ENCODE peak calls at places on chromosome 10, in seven cellular contexts. Z is sigmoid colon, R is ovary, T is A549, E is GM12878, Q is transverse colon, K is upper lobe of left lung. O is an unnamed sample.

GRCh38 chr10:77843264-77843663 is 83.3 kb downstream of the DLG5 start:
- DNase-seq in Z (no peak), R (no peak), T (no peak), E (no peak), Q (no peak), K (no peak), O (no peak)

GRCh38 chr10:100518761-100519241 is 860 bp downstream of the SEC31B start:
- DNase-seq in Z (no peak), R (peak), T (peak), E (no peak), Q (peak), K (no peak), O (peak)

GRCh38 chr10:47346572-47347302 is 1.4 kb upstream of the RBP3 start:
- DNase-seq in Z (no peak), R (no peak), T (no peak), E (no peak), Q (no peak), K (no peak), O (no peak)

GRCh38 chr10:97407211-97407951 is 6.2 kb upstream of the RRP12 start:
- DNase-seq in Z (peak), R (peak), T (peak), E (no peak), Q (peak), K (no peak), O (no peak)

GRCh38 chr10:16592327-16592854 is 70.7 kb upstream of the C1QL3 start:
- DNase-seq in Z (no peak), R (no peak), T (no peak), E (no peak), Q (no peak), K (no peak), O (no peak)

GRCh38 chr10:86269332-86269731 is 97.3 kb downstream of the GRID1 start:
- DNase-seq in Z (peak), R (no peak), T (no peak), E (no peak), Q (no peak), K (no peak), O (no peak)

GRCh38 chr10:124632064-124632531 is 112.1 kb downstream of the FAM53B start:
- DNase-seq in Z (no peak), R (peak), T (no peak), E (no peak), Q (no peak), K (peak), O (peak)

GRCh38 chr10:110918633-110919348 is at the start of gene BBIP1:
- DNase-seq in Z (no peak), R (no peak), T (peak), E (peak), Q (no peak), K (peak), O (no peak)

GRCh38 chr10:68516766-68517165 is 10.6 kb downstream of the SLC25A16 start:
- DNase-seq in Z (no peak), R (no peak), T (no peak), E (no peak), Q (no peak), K (no peak), O (no peak)

GRCh38 chr10:118870467-118871243 is 115.9 kb upstream of the CACUL1 start:
- DNase-seq in Z (no peak), R (peak), T (peak), E (no peak), Q (no peak), K (no peak), O (no peak)

GRCh38 chr10:62640386-62640785 is 164.1 kb upstream of the ADO start:
- DNase-seq in Z (no peak), R (no peak), T (no peak), E (no peak), Q (no peak), K (no peak), O (no peak)

GRCh38 chr10:103835121-103836045 is 20.0 kb downstream of the SH3PXD2A start:
- DNase-seq in Z (peak), R (peak), T (no peak), E (no peak), Q (peak), K (no peak), O (peak)

GRCh38 chr10:77186936-77187335 is 450.7 kb downstream of the KCNMA1 start:
- DNase-seq in Z (no peak), R (no peak), T (no peak), E (no peak), Q (no peak), K (no peak), O (no peak)

GRCh38 chr10:83229991-83230390 is 909.3 kb upstream of the GHITM start:
- DNase-seq in Z (no peak), R (no peak), T (no peak), E (no peak), Q (no peak), K (no peak), O (no peak)

DNA sequence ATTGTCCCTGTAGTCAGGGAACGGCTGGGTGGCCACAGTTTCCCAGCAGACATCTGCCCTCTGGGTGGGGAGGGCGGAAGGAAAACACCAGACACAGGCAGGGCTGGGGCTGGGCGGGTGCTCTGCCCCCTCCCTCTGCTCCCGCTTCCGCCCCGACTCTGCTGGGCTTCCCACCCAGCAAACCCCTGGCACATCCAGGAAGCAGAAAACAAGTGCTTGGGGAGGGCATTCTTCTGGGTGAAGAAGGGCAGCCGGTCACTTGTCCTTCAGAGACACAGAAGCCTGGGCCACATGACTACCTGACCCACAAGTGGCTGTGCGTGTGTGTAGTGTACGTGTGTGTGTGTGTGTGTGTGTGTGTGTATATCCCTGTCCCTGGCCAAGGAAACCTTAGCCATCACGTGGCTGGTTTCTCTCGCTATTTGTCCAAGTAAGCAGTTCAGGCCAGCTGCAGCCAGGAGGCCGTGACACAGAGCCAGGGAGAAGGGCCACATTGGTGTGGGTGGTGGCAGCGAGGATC is 77.9 kb downstream of the ZMIZ1 start:
- DNase-seq in Z (peak), R (peak), T (no peak), E (no peak), Q (peak), K (no peak), O (peak)
- TF ChIP-seq EP300 in Z (no peak), R (no peak), T (no peak), E (no peak), Q (no peak), K (peak), O (peak)

DNA sequence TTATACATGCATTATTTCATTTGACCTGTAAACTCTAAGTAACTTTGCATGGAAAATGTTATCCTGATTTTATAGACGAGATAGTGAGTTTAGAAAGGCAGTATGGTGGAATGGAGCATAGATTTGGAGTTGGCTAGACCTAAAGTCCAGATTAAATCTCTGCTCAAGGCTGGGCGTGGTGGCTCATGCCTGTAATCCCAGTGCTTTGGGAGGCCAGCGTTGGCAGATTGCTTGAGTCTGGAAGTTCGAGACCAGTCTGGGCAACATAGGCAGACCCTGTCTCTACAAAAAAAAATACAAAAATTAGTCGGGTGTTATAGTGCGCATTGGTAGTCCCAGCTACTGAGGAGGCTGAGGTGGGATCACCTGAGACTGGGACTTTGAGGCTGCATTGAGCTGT is 9.4 kb downstream of the PTEN start:
- DNase-seq in Z (no peak), R (no peak), T (no peak), E (no peak), Q (no peak), K (no peak), O (no peak)
- H3K4me3 ChIP-seq in Z (no peak), R (no peak), T (no peak), E (peak), Q (no peak), K (no peak), O (no peak)

GRCh38 chr10:31133628-31134302 is 102.1 kb upstream of the ZNF438 start:
- DNase-seq in Z (peak), R (peak), T (no peak), E (peak), Q (peak), K (peak), O (peak)
- TF ChIP-seq POLR2A in Z (peak), R (peak), T (no peak), E (peak), Q (no peak), K (peak), O (peak)

GRCh38 chr10:131898713-131899112 is 2.1 kb upstream of the PPP2R2D start:
- DNase-seq in Z (no peak), R (no peak), T (no peak), E (no peak), Q (no peak), K (no peak), O (no peak)

GRCh38 chr10:131898061-131898460 is 2.7 kb upstream of the PPP2R2D start:
- DNase-seq in Z (no peak), R (no peak), T (no peak), E (no peak), Q (no peak), K (no peak), O (no peak)

GRCh38 chr10:131899116-131899690 is 1.6 kb upstream of the PPP2R2D start:
- DNase-seq in Z (no peak), R (no peak), T (no peak), E (no peak), Q (no peak), K (no peak), O (no peak)

GRCh38 chr10:131896403-131896802 is 4.4 kb upstream of the PPP2R2D start:
- DNase-seq in Z (no peak), R (no peak), T (no peak), E (no peak), Q (no peak), K (no peak), O (no peak)

GRCh38 chr10:131897297-131897899 is 3.4 kb upstream of the PPP2R2D start:
- DNase-seq in Z (no peak), R (peak), T (no peak), E (no peak), Q (no peak), K (no peak), O (no peak)
- TF ChIP-seq EP300 in Z (no peak), R (no peak), T (no peak), E (no peak), Q (no peak), K (no peak), O (no peak)

O was measured in tibial nerve.